ENCODE peak calls at places on chromosomes 5 and 9, in four cellular contexts. X is ovary, H is breast epithelium, K is HCT116. J is an unnamed sample.

GRCh38 chr5:133025804-133026663 is at the start of gene ZCCHC10:
- DNase-seq in X (peak), H (peak), K (peak), J (peak)

GRCh38 chr5:146622391-146622790 is 106.4 kb upstream of the GPR151 start:
- DNase-seq in X (no peak), H (no peak), K (no peak), J (no peak)

GRCh38 chr5:145681686-145682085 is 153.5 kb downstream of the PRELID2 start:
- DNase-seq in X (peak), H (peak), K (peak), J (peak)

GRCh38 chr9:83538172-83538889 is at the start of gene FRMD3:
- DNase-seq in X (peak), H (peak), K (peak), J (peak)

GRCh38 chr5:93099902-93100347 is 481.1 kb downstream of the NR2F1-AS1 start:
- DNase-seq in X (no peak), H (no peak), K (no peak), J (no peak)

GRCh38 chr9:69379250-69379982 is 54.4 kb downstream of the ENTREP1 start:
- DNase-seq in X (no peak), H (no peak), K (no peak), J (no peak)

GRCh38 chr9:121738969-121739368 is 87.5 kb downstream of the DAB2IP start:
- DNase-seq in X (no peak), H (no peak), K (no peak), J (no peak)

GRCh38 chr5:73968246-73968645 is 342.2 kb downstream of the ARHGEF28 start:
- DNase-seq in X (no peak), H (no peak), K (no peak), J (no peak)

GRCh38 chr5:170135796-170136490 is 30.2 kb downstream of the FOXI1 start:
- DNase-seq in X (no peak), H (peak), K (no peak), J (no peak)

GRCh38 chr9:3794005-3794404 is 268.2 kb upstream of the RFX3 start:
- DNase-seq in X (no peak), H (no peak), K (no peak), J (no peak)

GRCh38 chr5:59564895-59565294 is 328.6 kb downstream of the PDE4D start:
- DNase-seq in X (no peak), H (no peak), K (no peak), J (no peak)

GRCh38 chr5:110625376-110625999 is 101.0 kb downstream of the TMEM232 start:
- DNase-seq in X (no peak), H (no peak), K (peak), J (peak)

GRCh38 chr9:129242971-129243561 is 65.0 kb upstream of the IER5L start:
- DNase-seq in X (no peak), H (no peak), K (no peak), J (no peak)

GRCh38 chr9:95127249-95128176 is 190.0 kb downstream of the FANCC start:
- DNase-seq in X (peak), H (peak), K (peak), J (peak)

GRCh38 chr5:71960196-71960595 is 147.1 kb upstream of the MAP1B start:
- DNase-seq in X (no peak), H (no peak), K (no peak), J (no peak)

GRCh38 chr5:103041071-103041676 is 78.8 kb downstream of the GIN1 start:
- DNase-seq in X (no peak), H (no peak), K (peak), J (peak)

GRCh38 chr5:56281489-56282163 is 48.5 kb upstream of the ANKRD55 start:
- DNase-seq in X (no peak), H (no peak), K (no peak), J (peak)

GRCh38 chr9:4022435-4023067 is 277.3 kb downstream of the GLIS3 start:
- DNase-seq in X (no peak), H (no peak), K (no peak), J (no peak)

GRCh38 chr9:136198605-136199083 is 6.3 kb downstream of the LHX3 start:
- DNase-seq in X (no peak), H (no peak), K (no peak), J (no peak)

GRCh38 chr5:179720222-179720621 is 12.4 kb upstream of the MAML1 start:
- DNase-seq in X (no peak), H (no peak), K (no peak), J (no peak)

GRCh38 chr9:2567922-2568321 is 53.7 kb upstream of the VLDLR start:
- DNase-seq in X (no peak), H (no peak), K (no peak), J (no peak)

GRCh38 chr9:68515304-68516017 is 25.2 kb downstream of the TMEM252 start:
- DNase-seq in X (no peak), H (no peak), K (no peak), J (no peak)

GRCh38 chr5:93151121-93151520 is 429.9 kb downstream of the NR2F1-AS1 start:
- DNase-seq in X (no peak), H (no peak), K (no peak), J (no peak)

GRCh38 chr5:133993152-133993548 is 11.6 kb downstream of the VDAC1 start:
- DNase-seq in X (no peak), H (no peak), K (no peak), J (no peak)

GRCh38 chr5:30040483-30041116 is 1152.9 kb upstream of the CDH6 start:
- DNase-seq in X (no peak), H (no peak), K (peak), J (peak)

GRCh38 chr9:17936365-17936764 is 357.5 kb downstream of the SH3GL2 start:
- DNase-seq in X (no peak), H (no peak), K (no peak), J (no peak)

GRCh38 chr5:110361501-110361900 is 365.0 kb downstream of the TMEM232 start:
- DNase-seq in X (no peak), H (no peak), K (no peak), J (no peak)

GRCh38 chr5:108884736-108885135 is 137.0 kb downstream of the FER start:
- DNase-seq in X (no peak), H (no peak), K (no peak), J (no peak)

GRCh38 chr9:33932078-33932807 is 115.3 kb downstream of the UBE2R2 start:
- DNase-seq in X (no peak), H (no peak), K (no peak), J (no peak)
- TF ChIP-seq POLR2A in X (no peak), H (no peak), K (no peak), J (no peak)

GRCh38 chr9:72361227-72361626 is 3.8 kb downstream of the ZFAND5 start:
- DNase-seq in X (no peak), H (no peak), K (no peak), J (no peak)

GRCh38 chr9:72363226-72363625 is 1.8 kb downstream of the ZFAND5 start:
- DNase-seq in X (no peak), H (no peak), K (no peak), J (peak)

GRCh38 chr9:72363908-72364678 is 915 bp downstream of the ZFAND5 start:
- DNase-seq in X (peak), H (peak), K (no peak), J (peak)

GRCh38 chr9:72362118-72362531 is 2.9 kb downstream of the ZFAND5 start:
- DNase-seq in X (no peak), H (no peak), K (no peak), J (peak)

DNA sequence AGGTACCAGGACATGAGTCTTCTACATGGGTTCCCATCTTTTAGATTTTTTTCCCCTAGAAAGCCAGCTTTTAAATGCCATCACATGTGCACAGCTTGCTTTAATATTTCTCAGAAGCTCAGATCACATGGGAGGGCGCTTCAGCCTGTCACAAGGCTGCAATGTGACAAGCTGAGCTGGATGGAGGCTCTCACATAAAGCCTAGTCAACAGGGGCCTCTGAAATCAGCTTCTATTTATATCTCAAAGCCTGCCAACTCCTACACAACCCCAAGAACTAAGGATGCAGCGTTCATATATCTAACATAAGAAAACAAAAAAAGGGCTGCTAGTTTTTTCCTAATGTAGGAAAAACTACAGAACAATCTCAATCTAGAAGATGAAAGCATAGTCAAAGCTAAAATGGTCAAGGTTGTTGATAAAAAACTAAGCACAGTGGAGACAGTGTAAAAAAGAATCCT is 2.3 kb downstream of the ZFAND5 start:
- DNase-seq in X (peak), H (peak), K (no peak), J (peak)
- TF ChIP-seq POLR2A in X (peak), H (peak), K (no peak), J (peak)

GRCh38 chr9:37496020-37496419 is 10.3 kb downstream of the POLR1E start:
- DNase-seq in X (no peak), H (no peak), K (no peak), J (no peak)
- TF ChIP-seq POLR2A in X (no peak), H (no peak), K (no peak), J (no peak)

GRCh38 chr9:98020471-98021145 is 35.9 kb upstream of the NANS start:
- DNase-seq in X (no peak), H (no peak), K (no peak), J (peak)

GRCh38 chr9:98018347-98018746 is 35.2 kb downstream of the ANP32B start:
- DNase-seq in X (no peak), H (no peak), K (no peak), J (no peak)

GRCh38 chr9:98017306-98017705 is 34.2 kb downstream of the ANP32B start:
- DNase-seq in X (no peak), H (no peak), K (no peak), J (peak)

GRCh38 chr9:98019098-98019497 is 36.0 kb downstream of the ANP32B start:
- DNase-seq in X (no peak), H (no peak), K (no peak), J (no peak)

GRCh38 chr9:98016137-98016680 is 33.1 kb downstream of the ANP32B start:
- DNase-seq in X (no peak), H (no peak), K (no peak), J (no peak)
- TF ChIP-seq POLR2A in X (no peak), H (no peak), K (no peak), J (no peak)

DNA sequence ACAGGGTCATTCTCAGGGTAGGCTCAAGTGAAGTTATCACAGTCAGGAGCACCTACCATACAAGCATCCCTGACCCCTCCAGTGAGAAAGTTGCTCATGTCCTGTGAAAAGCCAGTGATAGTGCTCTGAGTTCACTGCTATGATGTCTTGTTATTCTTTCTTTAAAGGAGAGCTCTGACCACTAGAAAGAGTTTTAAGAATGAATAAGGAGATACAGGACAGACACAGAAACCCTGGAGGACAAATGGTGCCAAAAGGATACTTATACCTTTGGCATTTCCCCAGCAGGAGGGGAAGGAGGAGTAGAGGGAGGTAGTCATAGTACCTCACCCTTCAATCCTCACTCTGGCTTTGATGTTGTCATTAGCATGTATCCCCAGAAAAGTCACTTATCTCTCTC is 84.0 kb upstream of the AGXT2 start:
- DNase-seq in X (no peak), H (no peak), K (no peak), J (no peak)
- TF ChIP-seq POLR2A in X (no peak), H (no peak), K (no peak), J (no peak)

GRCh38 chr9:134475051-134475790 is 149.0 kb downstream of the RXRA start:
- DNase-seq in X (peak), H (peak), K (no peak), J (no peak)
- TF ChIP-seq POLR2A in X (no peak), H (no peak), K (no peak), J (no peak)

GRCh38 chr9:13064676-13065075 is 214.8 kb downstream of the MPDZ start:
- DNase-seq in X (no peak), H (no peak), K (no peak), J (no peak)
- TF ChIP-seq POLR2A in X (no peak), H (no peak), K (no peak), J (no peak)

DNA sequence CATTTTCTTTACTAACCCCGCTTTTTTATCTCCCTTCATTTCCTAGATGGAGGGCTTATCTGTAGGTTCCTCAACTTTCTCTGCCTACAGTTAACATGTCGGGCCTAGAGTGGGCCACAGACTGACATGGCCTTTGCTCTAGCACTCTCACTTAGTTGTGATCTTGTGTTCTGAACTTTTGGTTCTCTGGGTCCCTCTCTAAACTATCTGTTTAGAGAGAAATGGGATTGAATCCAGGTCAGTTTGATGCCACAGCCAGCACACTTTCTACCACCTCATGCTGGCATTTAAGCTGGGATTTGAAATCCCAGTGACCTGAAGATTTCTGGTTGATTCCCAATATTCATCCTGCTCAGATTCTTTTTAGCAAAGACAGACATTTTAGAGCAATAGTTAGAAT is 388.5 kb upstream of the PAPPA start:
- DNase-seq in X (no peak), H (no peak), K (no peak), J (no peak)
- TF ChIP-seq POLR2A in X (no peak), H (no peak), K (no peak), J (no peak)

GRCh38 chr5:116990010-116990409 is 415.4 kb upstream of the SEMA6A start:
- DNase-seq in X (no peak), H (no peak), K (no peak), J (no peak)

GRCh38 chr5:116998024-116998423 is 423.4 kb upstream of the SEMA6A start:
- DNase-seq in X (no peak), H (no peak), K (no peak), J (no peak)

GRCh38 chr5:116992681-116993080 is 418.1 kb upstream of the SEMA6A start:
- DNase-seq in X (no peak), H (no peak), K (no peak), J (no peak)
- TF ChIP-seq POLR2A in X (no peak), H (no peak), K (no peak), J (no peak)

GRCh38 chr5:35854248-35854647 is 2.4 kb upstream of the IL7R start:
- DNase-seq in X (no peak), H (no peak), K (no peak), J (no peak)
- TF ChIP-seq POLR2A in X (no peak), H (no peak), K (no peak), J (no peak)